ENCODE peak calls at places on chromosomes 5 and 9, in four cellular contexts. W is B cell, O is neural crest cell, N is coronary artery. M is an unnamed sample.

GRCh38 chr5:170986598-170986997 is 124.8 kb downstream of the RANBP17 start:
- DNase-seq in W (no peak), O (no peak), N (no peak), M (no peak)

GRCh38 chr9:114790521-114790920 is 15.3 kb downstream of the TNFSF15 start:
- DNase-seq in W (no peak), O (no peak), N (no peak), M (no peak)

GRCh38 chr9:35110327-35110758 is 5.3 kb downstream of the ATOSB start:
- DNase-seq in W (no peak), O (no peak), N (peak), M (no peak)

GRCh38 chr5:57036621-57037160 is 84.8 kb upstream of the MIER3 start:
- DNase-seq in W (no peak), O (no peak), N (no peak), M (no peak)

GRCh38 chr5:151270599-151270998 is 17.6 kb downstream of the GM2A start:
- DNase-seq in W (peak), O (no peak), N (no peak), M (no peak)

GRCh38 chr9:84970432-84970831 is 300.9 kb downstream of the NTRK2 start:
- DNase-seq in W (no peak), O (no peak), N (no peak), M (no peak)

GRCh38 chr9:122325124-122325523 is 45.7 kb upstream of the PTGS1 start:
- DNase-seq in W (no peak), O (no peak), N (no peak), M (no peak)

GRCh38 chr9:20144255-20144654 is 355.4 kb upstream of the SLC24A2 start:
- DNase-seq in W (no peak), O (no peak), N (no peak), M (no peak)

GRCh38 chr9:135328485-135329417 is 150.8 kb upstream of the PPP1R26 start:
- DNase-seq in W (no peak), O (peak), N (peak), M (peak)

GRCh38 chr5:68041293-68041692 is 174.3 kb upstream of the PIK3R1 start:
- DNase-seq in W (peak), O (no peak), N (no peak), M (no peak)

GRCh38 chr5:142013734-142014495 is 1.1 kb upstream of the GNPDA1 start:
- DNase-seq in W (no peak), O (no peak), N (no peak), M (no peak)

GRCh38 chr9:133460405-133461175 is 812 bp downstream of the CACFD1 start:
- DNase-seq in W (peak), O (no peak), N (peak), M (no peak)

GRCh38 chr5:73948720-73949119 is 322.7 kb downstream of the ARHGEF28 start:
- DNase-seq in W (no peak), O (no peak), N (no peak), M (no peak)

GRCh38 chr9:93965830-93966577 is 10.8 kb upstream of the BARX1 start:
- DNase-seq in W (no peak), O (no peak), N (peak), M (no peak)

GRCh38 chr9:21174671-21175070 is 8.2 kb upstream of the IFNA21 start:
- DNase-seq in W (no peak), O (no peak), N (no peak), M (no peak)

GRCh38 chr5:157484768-157485167 is 24.8 kb downstream of the NIPAL4 start:
- DNase-seq in W (no peak), O (no peak), N (no peak), M (no peak)

GRCh38 chr9:114097613-114098020 is 1.5 kb downstream of the KIF12 start:
- DNase-seq in W (no peak), O (no peak), N (no peak), M (no peak)

GRCh38 chr9:115691686-115692085 is 461.9 kb upstream of the PAPPA start:
- DNase-seq in W (no peak), O (no peak), N (no peak), M (no peak)

DNA sequence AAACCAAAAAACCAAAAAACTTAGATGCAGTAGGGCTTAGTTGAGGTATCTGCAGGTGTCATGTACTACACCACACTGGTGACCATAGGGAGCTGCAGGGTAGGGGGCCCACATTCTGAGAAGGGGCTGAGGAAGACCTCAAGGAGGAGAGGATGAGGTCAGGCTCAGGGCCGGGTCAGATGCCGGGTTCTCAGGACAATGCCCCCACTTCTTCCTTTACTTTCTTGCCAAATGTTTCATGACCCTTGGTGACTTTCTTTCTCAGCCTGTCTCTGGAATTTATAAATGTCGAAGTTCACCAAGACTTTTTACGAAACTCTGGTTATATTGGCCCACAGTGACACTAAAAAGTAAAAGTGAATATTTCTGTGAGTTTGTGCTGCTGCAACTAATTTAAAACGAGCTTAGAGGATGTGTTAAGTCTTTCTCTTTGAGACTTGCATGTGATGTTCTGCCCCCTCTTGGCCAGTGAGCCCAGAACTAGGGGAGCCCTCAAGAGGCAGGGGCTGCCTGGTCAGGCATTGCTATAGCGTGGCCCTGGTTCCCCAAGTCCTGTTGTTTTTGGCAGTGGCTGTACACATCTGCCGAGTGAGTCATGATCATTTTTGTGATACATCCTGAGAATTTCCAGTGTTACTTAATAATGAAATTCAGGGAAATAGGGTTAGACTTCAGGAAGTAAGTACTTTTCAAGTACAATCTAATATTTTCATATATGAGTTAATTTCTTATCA is 11.2 kb downstream of the ACO1 start:
- DNase-seq in W (no peak), O (no peak), N (no peak), M (no peak)
- TF ChIP-seq CTCF in W (no peak), O (no peak), N (no peak), M (no peak)

DNA sequence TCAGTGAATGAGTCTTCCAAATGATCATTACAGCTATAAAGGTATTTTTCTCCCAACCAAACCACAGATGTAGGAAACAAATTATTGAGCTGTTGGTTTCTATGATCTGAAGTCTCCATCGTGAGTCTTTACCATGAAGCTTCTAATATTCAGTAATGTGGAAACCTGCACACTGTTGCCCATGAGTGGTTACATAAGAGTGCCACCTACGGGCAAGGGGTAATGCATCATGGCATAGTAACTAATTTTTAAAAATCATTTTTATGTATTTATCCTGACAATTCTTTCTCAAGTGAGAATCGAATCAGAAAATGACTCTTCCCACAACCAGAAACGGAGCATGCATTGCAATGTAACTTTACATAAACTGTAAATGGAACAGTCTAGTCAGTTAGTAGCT is 282.5 kb upstream of the SMARCA2 start:
- DNase-seq in W (no peak), O (no peak), N (no peak), M (no peak)
- TF ChIP-seq CTCF in W (no peak), O (no peak), N (no peak), M (no peak)

GRCh38 chr5:149765932-149766331 is 35.8 kb downstream of the PPARGC1B start:
- DNase-seq in W (no peak), O (no peak), N (no peak), M (no peak)
- TF ChIP-seq CTCF in W (no peak), O (peak), N (no peak), M (peak)

DNA sequence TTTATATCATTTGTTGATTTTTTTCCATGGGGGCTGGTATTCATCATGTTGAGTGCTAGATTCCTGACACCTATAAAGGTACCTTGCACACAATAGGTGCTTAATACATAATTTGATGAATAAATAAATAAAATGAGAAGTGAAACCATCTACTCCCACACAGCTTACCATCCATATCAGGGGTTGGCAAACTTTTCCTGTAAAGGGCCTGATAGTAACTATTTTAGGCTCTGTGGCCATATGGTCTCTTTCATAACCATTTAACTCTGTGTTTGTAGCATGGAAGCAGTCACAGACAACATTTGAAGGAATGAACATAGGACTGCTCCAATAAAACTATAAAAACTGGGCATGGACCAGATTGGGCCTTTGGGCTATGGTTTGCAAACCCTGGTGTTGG is 100.3 kb downstream of the GCNT1 start:
- DNase-seq in W (no peak), O (no peak), N (no peak), M (no peak)
- TF ChIP-seq CTCF in W (no peak), O (no peak), N (no peak), M (no peak)

DNA sequence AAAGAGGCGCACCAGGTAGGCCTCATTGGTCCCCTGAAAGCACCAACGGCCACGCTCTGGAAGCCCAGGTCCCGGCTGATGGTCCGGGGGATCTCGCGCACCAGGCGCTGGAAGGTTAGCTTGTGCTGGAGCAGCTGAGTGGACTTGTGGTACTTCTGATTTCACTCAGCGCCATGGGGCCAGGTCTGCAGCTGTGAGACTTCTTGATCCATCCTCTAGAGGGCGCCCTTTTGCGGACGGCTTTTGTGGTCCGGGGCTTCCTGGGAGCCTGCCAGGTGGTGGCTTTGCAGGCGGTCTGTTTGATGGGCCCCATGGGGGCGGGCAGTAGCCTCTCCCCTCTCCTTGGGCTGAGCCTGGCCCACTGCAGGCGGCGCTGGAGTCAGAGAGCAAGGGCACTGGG is 10.4 kb downstream of the TAF11L12 start:
- DNase-seq in W (no peak), O (no peak), N (no peak), M (no peak)
- TF ChIP-seq CTCF in W (no peak), O (peak), N (no peak), M (peak)

DNA sequence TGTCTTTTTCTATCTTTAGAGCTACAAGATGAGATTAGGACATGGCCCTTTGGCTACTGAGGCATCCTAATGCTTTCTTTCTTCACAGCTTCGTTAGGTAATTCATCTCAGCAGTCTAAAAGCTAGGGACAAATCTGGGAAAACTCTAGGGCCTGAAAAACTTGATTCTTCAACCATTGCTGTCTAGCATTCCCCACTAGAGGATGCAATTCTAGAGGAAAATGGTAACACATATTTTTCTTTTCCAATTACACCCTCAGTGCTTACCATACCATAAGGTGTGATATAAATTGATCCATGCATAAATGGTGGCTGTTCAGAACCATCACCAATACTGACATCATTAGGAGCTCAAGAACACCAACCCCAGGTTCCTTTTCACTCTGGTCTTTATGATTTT is 525.8 kb upstream of the TRPC7 start:
- DNase-seq in W (no peak), O (no peak), N (no peak), M (no peak)
- TF ChIP-seq CTCF in W (no peak), O (no peak), N (no peak), M (no peak)

GRCh38 chr5:10699987-10700386 is 61.0 kb downstream of the DAP start:
- DNase-seq in W (peak), O (no peak), N (no peak), M (no peak)
- TF ChIP-seq CTCF in W (no peak), O (no peak), N (no peak), M (no peak)